ENCODE peak calls at places on chromosomes 12 and 14, in eight cellular contexts. K is stomach; D is mesothelial cell of epicardium; L is lower leg skin; R is upper lobe of left lung; H is IMR-90; O is CD4-positive, alpha-beta T cell; Z is pancreas. P is an unnamed sample.

GRCh38 chr12:22974865-22975264 is 349.9 kb downstream of the ETNK1 start:
- DNase-seq in K (no peak), D (no peak), L (no peak), R (no peak), H (peak), O (no peak), Z (no peak), P (no peak)

GRCh38 chr12:22981711-22982110 is 356.7 kb downstream of the ETNK1 start:
- DNase-seq in K (no peak), D (no peak), L (no peak), R (no peak), H (peak), O (no peak), Z (no peak), P (no peak)

GRCh38 chr12:121214855-121215745 is 5.2 kb downstream of the P2RX4 start:
- DNase-seq in K (peak), D (no peak), L (no peak), R (no peak), H (peak), O (no peak), Z (peak), P (no peak)

GRCh38 chr14:78902010-78902623 is 731.9 kb downstream of the NRXN3 start:
- DNase-seq in K (peak), D (peak), L (no peak), R (no peak), H (peak), O (no peak), Z (peak), P (no peak)

GRCh38 chr12:130514149-130514551 is 176.5 kb downstream of the PIWIL1 start:
- DNase-seq in K (no peak), D (no peak), L (no peak), R (no peak), H (no peak), O (no peak), Z (no peak), P (no peak)

GRCh38 chr12:107317751-107318553 is 224.6 kb upstream of the CRY1 start:
- DNase-seq in K (peak), D (peak), L (peak), R (peak), H (peak), O (peak), Z (peak), P (peak)

GRCh38 chr12:6183689-6184441 is 16.3 kb upstream of the CD9 start:
- DNase-seq in K (peak), D (no peak), L (peak), R (no peak), H (peak), O (no peak), Z (no peak), P (no peak)

GRCh38 chr14:55077691-55078151 is 26.3 kb downstream of the MAPK1IP1L start:
- DNase-seq in K (peak), D (no peak), L (no peak), R (no peak), H (peak), O (no peak), Z (peak), P (no peak)

GRCh38 chr12:69688496-69689427 is 10.3 kb downstream of the BEST3 start:
- DNase-seq in K (peak), D (no peak), L (peak), R (peak), H (peak), O (no peak), Z (peak), P (peak)

GRCh38 chr14:54566410-54567223 is at the start of gene SAMD4A:
- DNase-seq in K (peak), D (peak), L (peak), R (peak), H (peak), O (peak), Z (peak), P (peak)

GRCh38 chr12:120121766-120122293 is 5.3 kb upstream of the RAB35 start:
- DNase-seq in K (no peak), D (no peak), L (no peak), R (no peak), H (peak), O (no peak), Z (no peak), P (peak)

GRCh38 chr12:82144505-82144904 is 213.7 kb downstream of the CCDC59 start:
- DNase-seq in K (no peak), D (no peak), L (no peak), R (no peak), H (no peak), O (no peak), Z (no peak), P (no peak)

GRCh38 chr14:95993768-95994592 is 45.2 kb upstream of the C14orf132 start:
- DNase-seq in K (no peak), D (no peak), L (no peak), R (no peak), H (peak), O (no peak), Z (peak), P (no peak)

GRCh38 chr12:43210437-43211197 is 341.4 kb downstream of the ADAMTS20 start:
- DNase-seq in K (no peak), D (no peak), L (no peak), R (no peak), H (peak), O (no peak), Z (no peak), P (peak)

GRCh38 chr14:78764240-78764639 is 594.1 kb downstream of the NRXN3 start:
- DNase-seq in K (no peak), D (no peak), L (no peak), R (no peak), H (peak), O (no peak), Z (peak), P (no peak)

GRCh38 chr14:30153662-30154061 is 226.0 kb upstream of the PRKD1 start:
- DNase-seq in K (no peak), D (no peak), L (no peak), R (no peak), H (no peak), O (no peak), Z (no peak), P (no peak)

GRCh38 chr12:28202374-28203130 is 12.3 kb downstream of the CCDC91 start:
- DNase-seq in K (peak), D (no peak), L (no peak), R (no peak), H (no peak), O (no peak), Z (peak), P (no peak)
- TF ChIP-seq CTCF in K (no peak), D (no peak), L (no peak), R (no peak), H (no peak), O (no peak), Z (peak), P (no peak)

GRCh38 chr12:51270067-51270846 is at the start of gene SMAGP:
- DNase-seq in K (peak), D (peak), L (peak), R (peak), H (peak), O (no peak), Z (peak), P (peak)
- TF ChIP-seq CTCF in K (no peak), D (no peak), L (no peak), R (no peak), H (no peak), O (no peak), Z (no peak), P (no peak)

GRCh38 chr12:4977104-4977503 is 66.6 kb upstream of the KCNA5 start:
- DNase-seq in K (no peak), D (no peak), L (peak), R (no peak), H (no peak), O (no peak), Z (no peak), P (no peak)

GRCh38 chr12:4974217-4974616 is 64.5 kb downstream of the KCNA1 start:
- DNase-seq in K (no peak), D (no peak), L (peak), R (no peak), H (no peak), O (no peak), Z (no peak), P (no peak)

GRCh38 chr12:4979737-4980136 is 63.9 kb upstream of the KCNA5 start:
- DNase-seq in K (no peak), D (no peak), L (no peak), R (no peak), H (no peak), O (no peak), Z (no peak), P (no peak)

GRCh38 chr12:4978737-4979136 is 64.9 kb upstream of the KCNA5 start:
- DNase-seq in K (no peak), D (no peak), L (no peak), R (no peak), H (no peak), O (no peak), Z (no peak), P (no peak)

GRCh38 chr12:4975574-4975973 is 65.9 kb downstream of the KCNA1 start:
- DNase-seq in K (no peak), D (no peak), L (peak), R (peak), H (no peak), O (no peak), Z (no peak), P (no peak)
- TF ChIP-seq CTCF in K (no peak), D (no peak), L (no peak), R (no peak), H (no peak), O (no peak), Z (no peak), P (no peak)

DNA sequence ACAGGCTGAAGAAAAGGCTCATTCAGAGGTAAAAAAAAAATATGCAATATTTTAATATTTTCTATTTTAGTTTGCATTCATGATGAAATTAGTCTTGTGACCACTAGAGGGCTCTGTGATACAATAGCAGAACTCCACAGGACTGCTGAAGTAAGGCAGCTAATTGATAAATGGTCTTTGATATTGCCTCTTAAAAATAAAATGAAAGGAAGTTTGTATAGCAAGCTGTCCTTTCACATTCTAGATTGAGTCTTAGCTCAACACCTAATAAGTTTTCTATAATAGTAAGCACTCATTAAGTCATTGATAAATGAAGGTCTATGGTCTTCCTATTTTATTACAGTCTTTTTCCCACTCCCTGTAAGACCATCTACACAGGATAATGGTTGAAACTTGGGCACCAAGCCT is 315.7 kb downstream of the NAV3 start:
- DNase-seq in K (no peak), D (no peak), L (no peak), R (no peak), H (peak), O (no peak), Z (no peak), P (no peak)
- TF ChIP-seq CTCF in K (peak), D (peak), L (no peak), R (peak), H (peak), O (peak), Z (peak), P (peak)

GRCh38 chr12:113598815-113599406 is 127.2 kb upstream of the LHX5 start:
- DNase-seq in K (no peak), D (no peak), L (no peak), R (no peak), H (no peak), O (no peak), Z (no peak), P (no peak)
- TF ChIP-seq CTCF in K (no peak), D (no peak), L (no peak), R (no peak), H (no peak), O (no peak), Z (no peak), P (no peak)

GRCh38 chr14:100568998-100569733 is 18.1 kb downstream of the BEGAIN start:
- DNase-seq in K (no peak), D (no peak), L (no peak), R (peak), H (no peak), O (no peak), Z (no peak), P (no peak)

GRCh38 chr14:100569734-100570251 is 17.4 kb downstream of the BEGAIN start:
- DNase-seq in K (no peak), D (no peak), L (no peak), R (no peak), H (no peak), O (no peak), Z (no peak), P (no peak)

GRCh38 chr14:100567877-100568163 is 19.4 kb downstream of the BEGAIN start:
- DNase-seq in K (no peak), D (no peak), L (no peak), R (peak), H (no peak), O (no peak), Z (no peak), P (no peak)

GRCh38 chr14:100567009-100567876 is 20.0 kb downstream of the BEGAIN start:
- DNase-seq in K (no peak), D (no peak), L (no peak), R (peak), H (no peak), O (no peak), Z (peak), P (no peak)

GRCh38 chr14:100568164-100568997 is 18.8 kb downstream of the BEGAIN start:
- DNase-seq in K (no peak), D (no peak), L (no peak), R (peak), H (no peak), O (no peak), Z (no peak), P (no peak)
- TF ChIP-seq CTCF in K (no peak), D (no peak), L (no peak), R (no peak), H (no peak), O (no peak), Z (no peak), P (no peak)